ENCODE peak calls at places on chromosomes 2 and 18, in seven cellular contexts. S, Z, X, A, G, M and K are unnamed samples.

GRCh38 chr2:127514485-127514884 is 11.8 kb downstream of the IWS1 start:
- DNase-seq in S (no peak), Z (no peak), X (no peak), A (no peak), G (no peak), M (no peak), K (no peak)

GRCh38 chr2:134594399-134594798 is 124.4 kb downstream of the TMEM163 start:
- DNase-seq in S (no peak), Z (no peak), X (no peak), A (no peak), G (no peak), M (no peak), K (no peak)

GRCh38 chr2:48723125-48723524 is 32.4 kb downstream of the LHCGR start:
- DNase-seq in S (no peak), Z (peak; percentile 94), X (no peak), A (no peak), G (no peak), M (no peak), K (peak; percentile 83)

GRCh38 chr18:35051978-35052377 is 10.8 kb downstream of the MAPRE2 start:
- DNase-seq in S (no peak), Z (no peak), X (no peak), A (peak; percentile 29), G (no peak), M (no peak), K (no peak)

GRCh38 chr2:222912117-222912516 is 51.3 kb downstream of the ACSL3 start:
- DNase-seq in S (no peak), Z (peak; percentile 46), X (no peak), A (no peak), G (no peak), M (peak; percentile 97), K (no peak)

GRCh38 chr18:46916551-46917107 is 678 bp downstream of the PIAS2 start:
- DNase-seq in S (no peak), Z (peak; percentile 36), X (peak; percentile 28), A (no peak), G (peak; percentile 19), M (peak; percentile 42), K (peak; percentile 93)

GRCh38 chr2:232781765-232782164 is 5.4 kb upstream of the KCNJ13 start:
- DNase-seq in S (no peak), Z (peak; percentile 85), X (no peak), A (no peak), G (no peak), M (no peak), K (peak; percentile 38)

GRCh38 chr2:215736653-215737290 is 276.6 kb downstream of the MREG start:
- DNase-seq in S (peak; percentile 22), Z (peak; percentile 85), X (no peak), A (no peak), G (no peak), M (no peak), K (no peak)

GRCh38 chr2:238409341-238410200 is 17.2 kb upstream of the ASB1 start:
- DNase-seq in S (peak; percentile 64), Z (no peak), X (no peak), A (no peak), G (no peak), M (no peak), K (peak; percentile 73)

GRCh38 chr2:163493330-163494319 is 242.2 kb downstream of the FIGN start:
- DNase-seq in S (no peak), Z (no peak), X (no peak), A (no peak), G (no peak), M (no peak), K (no peak)

GRCh38 chr2:8315766-8316165 is 366.1 kb upstream of the ID2 start:
- DNase-seq in S (peak; percentile 64), Z (peak; percentile 44), X (no peak), A (no peak), G (no peak), M (no peak), K (no peak)

GRCh38 chr2:45651415-45652089 is at the start of gene PRKCE:
- DNase-seq in S (peak; percentile 68), Z (no peak), X (peak; percentile 54), A (peak; percentile 96), G (peak; percentile 74), M (peak; percentile 39), K (no peak)

GRCh38 chr2:102839668-102840388 is 78.0 kb downstream of the TMEM182 start:
- DNase-seq in S (peak; percentile 74), Z (peak; percentile 17), X (no peak), A (no peak), G (peak; percentile 23), M (peak; percentile 48), K (peak; percentile 23)

GRCh38 chr2:1625281-1626001 is 118.9 kb downstream of the PXDN start:
- DNase-seq in S (peak; percentile 83), Z (peak; percentile 82), X (no peak), A (no peak), G (peak; percentile 60), M (no peak), K (peak; percentile 87)

GRCh38 chr2:209525336-209525735 is 101.5 kb downstream of the MAP2 start:
- DNase-seq in S (no peak), Z (no peak), X (no peak), A (no peak), G (no peak), M (no peak), K (no peak)

GRCh38 chr18:78092901-78093300 is 843.3 kb downstream of the GALR1 start:
- DNase-seq in S (no peak), Z (no peak), X (no peak), A (peak; percentile 82), G (no peak), M (no peak), K (no peak)

GRCh38 chr2:1686784-1687105 is 57.6 kb downstream of the PXDN start:
- DNase-seq in S (no peak), Z (peak; percentile 80), X (no peak), A (no peak), G (no peak), M (no peak), K (peak; percentile 84)

GRCh38 chr2:195486520-195486919 is 170.5 kb upstream of the SLC39A10 start:
- DNase-seq in S (no peak), Z (no peak), X (no peak), A (no peak), G (no peak), M (no peak), K (no peak)
- H3K4me3 ChIP-seq in S (no peak overlapping the region), Z (no peak overlapping the region), X (no peak overlapping the region), A (no peak overlapping the region), G (no peak overlapping the region), M (no peak overlapping the region), K (no peak overlapping the region)

GRCh38 chr18:49548266-49548665 is 13.6 kb upstream of the LIPG start:
- DNase-seq in S (no peak), Z (peak; percentile 62), X (no peak), A (no peak), G (no peak), M (no peak), K (no peak)
- H3K27ac ChIP-seq in S (no peak overlapping the region), Z (no peak overlapping the region), X (no peak overlapping the region), A (no peak overlapping the region), G (no peak overlapping the region), M (no peak overlapping the region), K (no peak overlapping the region)

GRCh38 chr2:224403657-224404056 is 1.8 kb upstream of the FAM124B start:
- DNase-seq in S (no peak), Z (no peak), X (no peak), A (no peak), G (no peak), M (no peak), K (no peak)
- H3K4me1 ChIP-seq in S (no peaks in the 10 kb centered on the region), Z (no peaks in the 10 kb centered on the region), X (no peaks in the 10 kb centered on the region), A (no peaks in the 10 kb centered on the region), G (peaks cover 41% of the 10 kb centered on the region), M (peaks cover 14% of the 10 kb centered on the region), K (peaks cover 5% of the 10 kb centered on the region)

GRCh38 chr2:157784823-157785175 is 91.3 kb downstream of the ACVR1 start:
- DNase-seq in S (no peak), Z (no peak), X (no peak), A (no peak), G (no peak), M (no peak), K (no peak)
- H3K4me3 ChIP-seq in S (no peak overlapping the region), Z (no peak overlapping the region), X (no peak overlapping the region), A (no peak overlapping the region), G (no peak overlapping the region), M (no peak overlapping the region), K (peak overlapping the region; percentile 48)